ENCODE peak calls at places on chromosomes 11 and 22, in nine cellular contexts. H, C, V, Z, D, I, X, L and U are unnamed samples.

GRCh38 chr11:87719311-87720073 is 455.8 kb downstream of the RAB38 start:
- DNase-seq in I (no peak), C (no peak), D (no peak), H (no peak), V (no peak), Z (no peak), L (no peak), X (no peak), U (no peak)

GRCh38 chr11:76280151-76280881 is 74.0 kb upstream of the WNT11 start:
- DNase-seq in D (no peak), I (no peak), X (no peak), L (no peak), H (no peak), V (no peak), C (no peak), Z (no peak), U (no peak)

GRCh38 chr22:40326905-40327735 is 19.2 kb upstream of the ADSL start:
- DNase-seq in Z (no peak), V (no peak), X (no peak), H (peak; percentile 21), C (no peak), D (no peak), L (no peak), I (no peak), U (no peak)

GRCh38 chr22:42754658-42755057 is 34.0 kb upstream of the A4GALT start:
- DNase-seq in Z (no peak), C (no peak), D (no peak), X (no peak), L (no peak), V (no peak), I (no peak), H (peak; percentile 80), U (no peak)

GRCh38 chr22:37279469-37279868 is 2.8 kb upstream of the CYTH4 start:
- DNase-seq in V (no peak), X (no peak), I (no peak), L (no peak), D (no peak), H (no peak), C (no peak), Z (no peak), U (no peak)

GRCh38 chr22:37161442-37161841 is 11.7 kb upstream of the IL2RB start:
- DNase-seq in I (peak; percentile 61), Z (peak; percentile 26), V (no peak), C (no peak), X (no peak), H (no peak), D (no peak), L (no peak), U (no peak)

GRCh38 chr11:2725367-2726300 is 25.8 kb upstream of the KCNQ1OT1 start:
- DNase-seq in C (no peak), L (no peak), H (peak; percentile 97), Z (no peak), D (peak; percentile 81), X (peak; percentile 66), I (no peak), V (no peak), U (no peak)

GRCh38 chr11:22928207-22928917 is 68.1 kb upstream of the CCDC179 start:
- DNase-seq in D (no peak), I (no peak), L (no peak), Z (no peak), H (no peak), V (no peak), C (no peak), X (no peak), U (no peak)

GRCh38 chr11:79018371-79018849 is 422.4 kb downstream of the TENM4 start:
- DNase-seq in L (peak; percentile 49), I (peak; percentile 86), H (peak; percentile 86), D (peak; percentile 72), V (no peak), C (no peak), Z (no peak), X (no peak), U (no peak)